ENCODE peak calls at places on chromosomes 2 and 18, in six cellular contexts. One of them, this sample, is unnamed.

GRCh38 chr18:79378416-79379250 is 17.1 kb upstream of the NFATC1 start:
- DNase-seq in K562: peak
- DNase-seq in A549: peak
- DNase-seq in endothelial cell of umbilical vein: peak
- DNase-seq in HepG2: no peak
- DNase-seq in GM12878: peak
- DNase-seq in this sample: peak

GRCh38 chr2:237507478-237507877 is 20.4 kb downstream of the MLPH start:
- DNase-seq in A549: no peak
- DNase-seq in HepG2: no peak
- DNase-seq in GM12878: no peak
- DNase-seq in endothelial cell of umbilical vein: no peak
- DNase-seq in K562: no peak
- DNase-seq in this sample: no peak

GRCh38 chr2:77721593-77721992 is 199.4 kb upstream of the LRRTM4 start:
- DNase-seq in HepG2: no peak
- DNase-seq in endothelial cell of umbilical vein: no peak
- DNase-seq in GM12878: no peak
- DNase-seq in A549: no peak
- DNase-seq in K562: no peak
- DNase-seq in this sample: no peak

GRCh38 chr2:1641498-1641897 is 102.8 kb downstream of the PXDN start:
- DNase-seq in endothelial cell of umbilical vein: peak
- DNase-seq in HepG2: no peak
- DNase-seq in A549: no peak
- DNase-seq in K562: no peak
- DNase-seq in GM12878: no peak
- DNase-seq in this sample: no peak

GRCh38 chr18:51491678-51492372 is 294.3 kb upstream of the MEX3C start:
- DNase-seq in K562: no peak
- DNase-seq in GM12878: no peak
- DNase-seq in endothelial cell of umbilical vein: no peak
- DNase-seq in HepG2: no peak
- DNase-seq in A549: no peak
- DNase-seq in this sample: no peak

GRCh38 chr2:43088148-43089073 is 138.0 kb downstream of the ZFP36L2 start:
- DNase-seq in HepG2: peak
- DNase-seq in K562: no peak
- DNase-seq in A549: no peak
- DNase-seq in endothelial cell of umbilical vein: no peak
- DNase-seq in GM12878: no peak
- DNase-seq in this sample: no peak

GRCh38 chr18:6994719-6995430 is 122.7 kb downstream of the LAMA1 start:
- DNase-seq in HepG2: no peak
- DNase-seq in GM12878: no peak
- DNase-seq in A549: no peak
- DNase-seq in K562: no peak
- DNase-seq in endothelial cell of umbilical vein: no peak
- DNase-seq in this sample: no peak

GRCh38 chr2:128502638-128503246 is 184.1 kb upstream of the HS6ST1 start:
- DNase-seq in A549: no peak
- DNase-seq in endothelial cell of umbilical vein: no peak
- DNase-seq in HepG2: no peak
- DNase-seq in GM12878: no peak
- DNase-seq in K562: no peak
- DNase-seq in this sample: no peak

GRCh38 chr18:74498712-74499629 is 2.8 kb downstream of the CNDP2 start:
- DNase-seq in endothelial cell of umbilical vein: no peak
- DNase-seq in A549: no peak
- DNase-seq in HepG2: no peak
- DNase-seq in K562: no peak
- DNase-seq in GM12878: peak
- DNase-seq in this sample: peak

GRCh38 chr2:132449868-132450267 is 33.3 kb downstream of the GPR39 start:
- DNase-seq in HepG2: no peak
- DNase-seq in endothelial cell of umbilical vein: no peak
- DNase-seq in GM12878: no peak
- DNase-seq in A549: no peak
- DNase-seq in K562: no peak
- DNase-seq in this sample: no peak

GRCh38 chr2:230575640-230576324 is 136.9 kb upstream of the CAB39 start:
- DNase-seq in GM12878: no peak
- DNase-seq in endothelial cell of umbilical vein: no peak
- DNase-seq in K562: peak
- DNase-seq in HepG2: no peak
- DNase-seq in A549: no peak
- DNase-seq in this sample: peak

GRCh38 chr2:215409331-215410127 is 26.3 kb downstream of the FN1 start:
- DNase-seq in A549: no peak
- DNase-seq in K562: no peak
- DNase-seq in HepG2: no peak
- DNase-seq in GM12878: no peak
- DNase-seq in endothelial cell of umbilical vein: no peak
- DNase-seq in this sample: no peak

GRCh38 chr2:8750221-8750620 is 68.4 kb downstream of the ID2 start:
- DNase-seq in HepG2: no peak
- DNase-seq in endothelial cell of umbilical vein: no peak
- DNase-seq in GM12878: no peak
- DNase-seq in A549: no peak
- DNase-seq in K562: no peak
- DNase-seq in this sample: no peak

GRCh38 chr2:160076239-160076638 is 13.8 kb upstream of the PLA2R1 start:
- DNase-seq in HepG2: no peak
- DNase-seq in A549: no peak
- DNase-seq in GM12878: no peak
- DNase-seq in K562: no peak
- DNase-seq in endothelial cell of umbilical vein: no peak
- DNase-seq in this sample: no peak

GRCh38 chr2:181991171-181991885 is 5.7 kb downstream of the PPP1R1C start:
- DNase-seq in A549: no peak
- DNase-seq in endothelial cell of umbilical vein: no peak
- DNase-seq in HepG2: no peak
- DNase-seq in K562: no peak
- DNase-seq in GM12878: peak
- DNase-seq in this sample: peak

DNA sequence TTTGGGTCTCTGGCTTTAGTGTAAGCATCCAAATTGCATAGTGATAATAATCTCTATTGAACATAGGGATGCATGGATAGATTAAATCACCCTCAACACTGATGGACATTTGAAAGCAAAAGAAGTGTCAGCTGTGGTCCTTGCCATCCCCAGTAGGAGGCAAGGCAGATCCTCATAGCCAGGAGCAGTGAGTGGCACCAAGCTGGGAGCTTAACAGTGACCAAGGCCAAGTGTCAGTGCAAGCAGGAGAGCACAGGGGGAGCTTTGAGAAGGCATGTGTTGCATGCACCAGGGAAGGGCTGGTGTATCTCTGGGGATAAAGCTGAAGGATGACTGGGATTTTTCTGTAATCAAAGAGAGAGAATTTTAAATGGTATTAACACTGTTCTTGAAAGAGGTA is 14.7 kb downstream of the SLC14A1 start:
- DNase-seq in HepG2: no peak
- DNase-seq in endothelial cell of umbilical vein: no peak
- DNase-seq in K562: no peak
- DNase-seq in A549: no peak
- DNase-seq in GM12878: no peak
- DNase-seq in this sample: no peak
- TF ChIP-seq CTCF in HepG2: no peak
- TF ChIP-seq CTCF in endothelial cell of umbilical vein: no peak
- TF ChIP-seq CTCF in K562: no peak
- TF ChIP-seq CTCF in A549: no peak
- TF ChIP-seq CTCF in GM12878: no peak
- TF ChIP-seq CTCF in this sample: no peak

DNA sequence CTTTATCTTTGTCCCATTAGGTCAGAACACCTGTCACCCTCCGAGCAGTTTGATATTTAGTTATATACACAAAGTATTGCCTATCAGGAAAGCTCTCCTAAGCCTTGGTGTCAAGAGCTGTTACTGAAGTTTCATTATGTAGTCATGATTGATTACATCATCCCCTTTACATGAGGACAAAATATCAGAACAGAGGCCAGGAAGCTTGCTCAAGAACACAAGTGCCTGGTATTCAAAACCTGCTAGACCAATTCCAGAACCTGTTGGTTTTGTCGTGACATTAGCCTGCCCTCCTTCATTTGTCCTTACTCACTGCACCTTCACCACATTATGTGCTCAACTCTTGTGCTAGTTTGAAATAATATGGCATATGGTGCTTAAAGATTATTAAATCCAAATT is 377.1 kb downstream of the CDH19 start:
- DNase-seq in HepG2: no peak
- DNase-seq in endothelial cell of umbilical vein: no peak
- DNase-seq in GM12878: no peak
- DNase-seq in A549: no peak
- DNase-seq in K562: no peak
- DNase-seq in this sample: no peak
- TF ChIP-seq MYC in HepG2: no peak
- TF ChIP-seq MYC in endothelial cell of umbilical vein: no peak
- TF ChIP-seq MYC in GM12878: no peak
- TF ChIP-seq MYC in A549: no peak
- TF ChIP-seq MYC in K562: no peak
- TF ChIP-seq MYC in this sample: no peak

DNA sequence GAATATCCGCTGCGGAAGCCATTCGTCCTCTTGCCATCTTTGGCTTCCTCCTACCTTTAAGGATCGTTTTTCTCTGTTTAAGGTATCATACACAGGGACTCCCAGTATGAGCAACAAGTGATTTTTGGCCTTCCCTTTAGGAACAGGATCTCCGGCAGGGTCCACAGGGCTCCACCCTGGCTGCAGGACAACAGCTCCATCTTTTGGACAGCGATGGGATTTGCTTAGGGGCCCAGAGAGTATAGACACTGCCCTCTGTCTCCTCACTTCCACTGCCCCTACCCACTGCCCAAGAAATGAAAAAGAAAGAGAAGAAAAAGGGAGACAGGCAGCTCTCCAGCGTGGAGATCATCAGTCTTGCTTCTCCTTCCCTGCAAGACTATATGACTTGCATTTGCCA is 224.5 kb downstream of the UXS1 start:
- DNase-seq in K562: no peak
- DNase-seq in endothelial cell of umbilical vein: no peak
- DNase-seq in HepG2: peak
- DNase-seq in GM12878: no peak
- DNase-seq in A549: no peak
- DNase-seq in this sample: peak
- TF ChIP-seq CTCF in K562: peak
- TF ChIP-seq CTCF in endothelial cell of umbilical vein: peak
- TF ChIP-seq CTCF in HepG2: peak
- TF ChIP-seq CTCF in GM12878: peak
- TF ChIP-seq CTCF in A549: no peak
- TF ChIP-seq CTCF in this sample: peak

DNA sequence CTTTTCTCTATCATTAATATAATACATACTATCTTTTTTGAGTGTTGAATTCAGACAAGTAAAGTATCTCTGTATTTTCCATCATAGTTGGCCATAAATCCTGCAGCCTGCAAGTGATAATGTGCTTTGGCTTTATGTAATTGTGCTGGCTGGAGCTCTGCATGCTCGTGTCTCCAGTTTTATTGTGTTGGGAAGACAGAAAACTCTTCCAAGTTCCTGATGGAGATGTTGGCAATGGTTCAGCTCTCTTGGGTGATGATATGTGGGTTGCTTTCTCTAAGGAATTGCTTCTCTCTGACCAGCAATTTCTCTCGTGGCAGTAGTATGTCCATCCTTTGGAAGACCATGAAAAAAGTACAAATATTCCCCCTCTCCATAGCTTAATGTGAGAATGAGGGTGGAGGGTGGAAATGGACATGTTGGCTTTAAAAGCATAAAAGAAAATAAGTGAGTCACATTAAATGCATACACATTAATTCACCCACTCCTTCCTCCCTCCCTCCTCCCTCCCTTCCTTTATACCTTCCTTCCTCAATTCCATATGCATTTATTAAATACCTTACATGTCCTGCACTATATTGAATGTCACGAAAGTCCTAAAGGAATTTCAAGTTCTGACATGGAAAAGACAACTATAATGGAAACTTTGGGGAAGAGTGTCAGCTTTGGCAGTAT is 344.3 kb downstream of the MTX2 start:
- DNase-seq in endothelial cell of umbilical vein: peak
- DNase-seq in A549: no peak
- DNase-seq in GM12878: no peak
- DNase-seq in K562: no peak
- DNase-seq in HepG2: no peak
- DNase-seq in this sample: no peak
- TF ChIP-seq MYC in endothelial cell of umbilical vein: no peak
- TF ChIP-seq MYC in A549: no peak
- TF ChIP-seq MYC in GM12878: no peak
- TF ChIP-seq MYC in K562: no peak
- TF ChIP-seq MYC in HepG2: no peak
- TF ChIP-seq MYC in this sample: no peak

GRCh38 chr18:4453712-4454547 is 1.2 kb downstream of the DLGAP1 start:
- DNase-seq in K562: no peak
- DNase-seq in HepG2: no peak
- DNase-seq in endothelial cell of umbilical vein: no peak
- DNase-seq in A549: no peak
- DNase-seq in GM12878: no peak
- DNase-seq in this sample: no peak
- TF ChIP-seq CTCF in K562: no peak
- TF ChIP-seq CTCF in HepG2: no peak
- TF ChIP-seq CTCF in endothelial cell of umbilical vein: no peak
- TF ChIP-seq CTCF in A549: no peak
- TF ChIP-seq CTCF in GM12878: no peak
- TF ChIP-seq CTCF in this sample: no peak

This sample was measured in NB4.